ENCODE peak calls at places on chromosome 1, in four cellular contexts. One of them, this sample, is unnamed.

GRCh38 chr1:95916616-95917015 is 682.6 kb downstream of the RWDD3 start:
- DNase-seq in H9: no peak
- DNase-seq in neuronal stem cell: no peak
- DNase-seq in IMR-90: peak; percentile 14
- DNase-seq in this sample: no peak

GRCh38 chr1:89525169-89525855 is 683 bp downstream of the LRRC8B start:
- DNase-seq in H9: no peak
- DNase-seq in neuronal stem cell: no peak
- DNase-seq in IMR-90: no peak
- DNase-seq in this sample: no peak

GRCh38 chr1:220702733-220703704 is 12.9 kb downstream of the C1orf115 start:
- DNase-seq in neuronal stem cell: no peak
- DNase-seq in IMR-90: no peak
- DNase-seq in H9: no peak
- DNase-seq in this sample: no peak

GRCh38 chr1:179197690-179198297 is 31.7 kb downstream of the ABL2 start:
- DNase-seq in H9: no peak
- DNase-seq in neuronal stem cell: no peak
- DNase-seq in IMR-90: no peak
- DNase-seq in this sample: no peak

GRCh38 chr1:151568626-151569088 is 28.5 kb downstream of the TUFT1 start:
- DNase-seq in neuronal stem cell: no peak
- DNase-seq in IMR-90: no peak
- DNase-seq in H9: no peak
- DNase-seq in this sample: no peak

GRCh38 chr1:113808450-113809195 is 3.7 kb downstream of the RSBN1 start:
- DNase-seq in IMR-90: no peak
- DNase-seq in H9: no peak
- DNase-seq in neuronal stem cell: no peak
- DNase-seq in this sample: no peak

GRCh38 chr1:84913025-84913892 is 20.3 kb upstream of the LPAR3 start:
- DNase-seq in H9: no peak
- DNase-seq in neuronal stem cell: no peak
- DNase-seq in IMR-90: peak; percentile 24
- DNase-seq in this sample: no peak

GRCh38 chr1:2494323-2494693 is 18.2 kb downstream of the PLCH2 start:
- DNase-seq in neuronal stem cell: no peak
- DNase-seq in IMR-90: peak; percentile 45
- DNase-seq in H9: no peak
- DNase-seq in this sample: peak; percentile 92

GRCh38 chr1:2574350-2574749 is 12.2 kb upstream of the PRXL2B start:
- DNase-seq in neuronal stem cell: no peak
- DNase-seq in IMR-90: peak; percentile 25
- DNase-seq in H9: no peak
- DNase-seq in this sample: no peak

GRCh38 chr1:43530483-43531452 is at the start of gene PTPRF:
- DNase-seq in IMR-90: peak; percentile 48
- DNase-seq in neuronal stem cell: peak; percentile 46
- DNase-seq in H9: peak; percentile 69
- DNase-seq in this sample: peak; percentile 68

GRCh38 chr1:3105167-3105863 is 36.3 kb downstream of the PRDM16 start:
- DNase-seq in neuronal stem cell: peak; percentile 96
- DNase-seq in H9: peak; percentile 91
- DNase-seq in IMR-90: no peak
- DNase-seq in this sample: no peak

GRCh38 chr1:27338751-27339150 is 3.1 kb upstream of the SYTL1 start:
- DNase-seq in H9: no peak
- DNase-seq in neuronal stem cell: no peak
- DNase-seq in IMR-90: no peak
- DNase-seq in this sample: no peak
- H2AK5ac ChIP-seq in H9: no peak overlapping the region
- H2AK5ac ChIP-seq in neuronal stem cell: no peak overlapping the region
- H2AK5ac ChIP-seq in IMR-90: no peak overlapping the region
- H2AK5ac ChIP-seq in this sample: no peak overlapping the region

GRCh38 chr1:38578444-38578951 is 281.1 kb downstream of the RRAGC start:
- DNase-seq in H9: peak; percentile 60
- DNase-seq in IMR-90: no peak
- DNase-seq in neuronal stem cell: no peak
- DNase-seq in this sample: no peak
- H4K91ac ChIP-seq in H9: no peak overlapping the region
- H4K91ac ChIP-seq in IMR-90: no peak overlapping the region
- H4K91ac ChIP-seq in neuronal stem cell: no peak overlapping the region
- H4K91ac ChIP-seq in this sample: no peak overlapping the region

GRCh38 chr1:207793327-207793726 is 41.5 kb downstream of the CD46 start:
- DNase-seq in IMR-90: no peak
- DNase-seq in neuronal stem cell: no peak
- DNase-seq in H9: no peak
- DNase-seq in this sample: no peak

GRCh38 chr1:207791290-207791689 is 39.4 kb downstream of the CD46 start:
- DNase-seq in IMR-90: no peak
- DNase-seq in neuronal stem cell: no peak
- DNase-seq in H9: no peak
- DNase-seq in this sample: peak; percentile 76

GRCh38 chr1:207789386-207789785 is 37.5 kb downstream of the CD46 start:
- DNase-seq in neuronal stem cell: no peak
- DNase-seq in H9: no peak
- DNase-seq in IMR-90: no peak
- DNase-seq in this sample: no peak

GRCh38 chr1:207787776-207788175 is 35.9 kb downstream of the CD46 start:
- DNase-seq in H9: no peak
- DNase-seq in IMR-90: peak; percentile 46
- DNase-seq in neuronal stem cell: no peak
- DNase-seq in this sample: peak; percentile 57

GRCh38 chr1:207789792-207790787 is 38.2 kb downstream of the CD46 start:
- DNase-seq in H9: no peak
- DNase-seq in IMR-90: peak; percentile 43
- DNase-seq in neuronal stem cell: no peak
- DNase-seq in this sample: no peak
- H2AFZ ChIP-seq in H9: no peak overlapping the region
- H2AFZ ChIP-seq in IMR-90: no peak overlapping the region
- H2AFZ ChIP-seq in neuronal stem cell: no peak overlapping the region
- H2AFZ ChIP-seq in this sample: no peak overlapping the region

DNA sequence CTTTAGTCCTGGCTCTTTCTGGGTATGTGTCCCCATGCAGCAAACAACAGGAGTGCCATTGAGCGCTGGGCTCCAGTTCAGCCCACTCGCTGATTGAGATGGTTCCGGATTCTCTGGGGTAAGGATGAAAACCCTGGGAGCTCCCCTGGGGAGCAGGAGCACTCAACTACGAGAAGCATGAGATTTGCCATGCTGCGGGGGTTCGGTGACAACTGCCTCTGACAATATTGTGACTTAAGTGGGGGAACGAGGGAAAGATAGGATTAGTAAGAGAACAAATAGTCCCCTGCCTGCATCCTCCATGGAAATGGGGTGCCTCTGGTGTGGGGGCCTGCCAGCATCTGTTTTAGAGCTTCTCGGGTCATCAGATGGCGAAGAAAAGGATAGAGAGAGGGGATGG is 123.6 kb upstream of the IPO9 start:
- DNase-seq in neuronal stem cell: no peak
- DNase-seq in H9: no peak
- DNase-seq in IMR-90: no peak
- DNase-seq in this sample: no peak
- H2AK5ac ChIP-seq in neuronal stem cell: peak overlapping the region; percentile 16
- H2AK5ac ChIP-seq in H9: no peak overlapping the region
- H2AK5ac ChIP-seq in IMR-90: peak overlapping the region; percentile 5
- H2AK5ac ChIP-seq in this sample: no peak overlapping the region

This sample was measured in trophoblast cell.